ENCODE peak calls at places on chromosomes 16 and 17, in eight cellular contexts. G, M, W, Q, R, Z, D and X are unnamed samples. For H3K4me1, the result is how much of the 10 kb centered on the place peaks cover.

GRCh38 chr17:30433514-30433913 is 43.7 kb upstream of the GOSR1 start:
- DNase-seq in R (no peak), G (no peak), Q (no peak), Z (peak), D (no peak), W (no peak), M (no peak), X (no peak)

GRCh38 chr17:78929908-78930775 is 5.0 kb upstream of the TIMP2 start:
- DNase-seq in R (no peak), D (no peak), M (no peak), Q (no peak), G (no peak), W (no peak), Z (no peak), X (no peak)

GRCh38 chr16:20409398-20410152 is at the start of gene ACSM5:
- DNase-seq in R (no peak), D (no peak), Q (peak), Z (no peak), G (no peak), W (no peak), M (no peak), X (no peak)

GRCh38 chr16:23504453-23505179 is 5.7 kb downstream of the GGA2 start:
- DNase-seq in W (no peak), Q (peak), R (peak), M (peak), G (no peak), D (peak), Z (no peak), X (peak)

GRCh38 chr16:8505327-8505991 is 84.9 kb downstream of the TMEM114 start:
- DNase-seq in D (no peak), G (no peak), Z (peak), M (no peak), Q (peak), R (no peak), W (no peak), X (no peak)

GRCh38 chr16:50570354-50570753 is 22.2 kb downstream of the NKD1 start:
- DNase-seq in Z (no peak), Q (no peak), M (no peak), G (no peak), R (no peak), D (no peak), W (no peak), X (no peak)

GRCh38 chr16:30185683-30186421 is 2.5 kb downstream of the CORO1A start:
- DNase-seq in G (no peak), Q (no peak), D (no peak), R (peak), W (no peak), Z (peak), M (no peak), X (peak)

GRCh38 chr16:65353183-65353582 is 231.3 kb upstream of the CDH11 start:
- DNase-seq in G (no peak), Z (no peak), W (no peak), R (no peak), Q (no peak), M (no peak), D (no peak), X (no peak)

GRCh38 chr17:35804658-35805192 is 4.6 kb upstream of the TAF15 start:
- DNase-seq in W (peak), Q (peak), Z (peak), D (no peak), M (peak), G (no peak), R (no peak), X (peak)

DNA sequence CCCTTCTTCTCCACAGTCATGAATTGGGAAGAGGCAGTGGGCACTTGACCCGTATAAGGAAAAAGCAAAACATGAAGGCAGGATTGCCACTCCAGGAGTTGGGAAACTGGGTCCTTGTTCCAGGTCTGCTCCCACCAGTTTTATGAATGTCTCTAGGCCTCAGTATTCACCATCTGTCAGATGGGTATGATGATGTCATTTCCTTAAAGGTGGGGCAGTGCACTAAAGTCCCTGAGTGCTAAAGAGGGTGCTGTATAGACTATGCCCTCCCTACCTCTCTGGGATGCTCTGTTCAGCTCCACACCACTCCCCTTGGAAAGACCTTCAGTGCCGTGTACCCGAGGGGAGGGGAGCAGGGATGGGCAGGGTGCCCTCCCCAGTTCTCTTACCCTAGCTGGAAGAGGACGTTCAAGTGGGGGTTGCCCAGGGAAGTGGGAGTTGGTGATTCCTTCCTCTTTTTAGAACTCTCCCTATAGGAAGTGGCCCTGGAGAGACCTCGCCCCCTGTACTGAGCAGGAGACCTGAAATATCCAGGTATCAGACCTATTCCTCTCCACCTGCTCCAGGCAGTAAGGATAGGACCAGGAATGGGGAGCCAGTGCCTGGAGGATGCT is 2.2 kb downstream of the LASP1 start:
- DNase-seq in W (no peak), Q (no peak), M (no peak), Z (peak), R (no peak), G (no peak), D (no peak), X (no peak)
- H3K4me1 ChIP-seq in W (under half), Q (under half), M (under half), Z (under half), R (under half), G (under half), D (under half), X (half or more)

DNA sequence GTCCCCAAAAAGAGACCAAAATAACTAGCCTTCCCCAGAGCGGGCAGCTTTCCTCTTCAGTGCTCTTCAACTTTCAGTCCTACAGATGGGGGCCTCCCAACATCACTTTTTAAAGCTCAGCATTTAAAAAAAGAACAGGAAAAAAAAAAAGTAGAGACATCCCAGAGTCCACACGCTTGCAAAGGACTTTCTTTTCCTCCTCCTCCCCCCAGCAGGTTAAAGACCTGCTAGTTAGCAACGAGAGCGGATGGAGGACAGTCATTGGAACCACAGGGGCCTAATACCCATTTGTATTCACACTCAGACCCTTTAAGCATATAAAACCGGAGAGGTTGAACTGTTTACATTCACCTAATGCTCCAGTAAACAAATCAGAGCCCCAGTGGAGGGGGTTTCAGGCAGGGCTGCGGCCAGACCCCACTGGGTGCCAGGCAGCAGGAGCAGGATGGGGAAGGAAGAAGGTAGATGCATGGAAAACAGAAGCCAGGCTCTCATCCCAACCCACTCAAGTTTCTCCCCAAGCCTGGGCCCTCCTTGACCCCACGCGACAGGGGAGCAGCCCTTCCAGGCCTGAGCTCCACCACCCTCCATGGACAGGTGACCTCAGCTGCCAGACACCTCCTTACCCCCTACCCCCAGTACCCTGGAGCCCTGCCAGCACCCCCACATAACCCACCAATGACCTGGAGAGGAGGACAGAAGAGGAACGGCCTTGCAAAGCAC is 15.2 kb downstream of the ZFHX3 start:
- DNase-seq in G (no peak), W (no peak), D (no peak), R (no peak), Z (no peak), M (no peak), Q (peak), X (no peak)
- H3K4me1 ChIP-seq in G (under half), W (under half), D (under half), R (under half), Z (under half), M (under half), Q (under half), X (under half)

GRCh38 chr16:9911989-9912388 is 270.2 kb downstream of the GRIN2A start:
- DNase-seq in Z (no peak), D (no peak), M (no peak), Q (no peak), R (no peak), W (no peak), G (no peak), X (no peak)

GRCh38 chr16:9908613-9909012 is 273.6 kb downstream of the GRIN2A start:
- DNase-seq in Z (no peak), Q (no peak), G (no peak), D (no peak), R (no peak), W (no peak), M (no peak), X (no peak)

GRCh38 chr16:9913604-9914330 is 268.5 kb downstream of the GRIN2A start:
- DNase-seq in D (no peak), Q (no peak), R (no peak), Z (no peak), W (no peak), G (no peak), M (no peak), X (no peak)

GRCh38 chr16:9909072-9909471 is 273.2 kb downstream of the GRIN2A start:
- DNase-seq in R (no peak), D (no peak), Q (no peak), M (no peak), W (no peak), G (no peak), Z (no peak), X (no peak)

DNA sequence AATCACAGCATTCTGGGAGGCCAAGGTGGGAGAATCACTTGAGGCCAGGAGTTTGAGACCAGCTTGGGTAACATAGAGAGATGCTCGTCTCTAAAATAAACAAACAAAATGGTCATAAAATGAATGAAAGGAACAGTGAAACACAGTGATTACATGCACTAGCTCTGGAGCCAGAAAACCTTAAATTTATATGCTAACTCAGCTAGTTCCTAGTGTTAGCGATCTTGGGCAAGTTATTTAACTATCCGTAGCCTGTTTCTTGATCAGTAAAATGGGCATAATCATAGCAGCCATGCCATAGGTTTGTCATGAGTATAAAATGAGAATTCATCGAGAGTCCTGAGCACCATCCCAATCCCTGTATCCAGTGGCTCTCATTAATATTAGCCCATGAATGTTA is 271.0 kb downstream of the GRIN2A start:
- DNase-seq in Z (no peak), M (no peak), W (no peak), G (no peak), R (no peak), Q (no peak), D (no peak), X (no peak)
- H3K4me1 ChIP-seq in Z (under half), M (under half), W (under half), G (under half), R (under half), Q (under half), D (under half), X (under half)

GRCh38 chr17:81143717-81144422 is 21.4 kb upstream of the PVALEF start:
- DNase-seq in W (no peak), Q (no peak), Z (no peak), R (no peak), G (no peak), D (no peak), M (no peak), X (no peak)

GRCh38 chr17:81143200-81143527 is 22.1 kb upstream of the PVALEF start:
- DNase-seq in Z (no peak), G (no peak), W (no peak), M (no peak), R (no peak), D (no peak), Q (no peak), X (no peak)

GRCh38 chr17:81147701-81148100 is 17.6 kb upstream of the PVALEF start:
- DNase-seq in W (no peak), Z (no peak), D (no peak), M (no peak), R (no peak), G (no peak), Q (no peak), X (no peak)

GRCh38 chr17:81142301-81143199 is 22.8 kb upstream of the PVALEF start:
- DNase-seq in R (peak), Z (peak), M (peak), G (peak), Q (peak), W (peak), D (peak), X (peak)

GRCh38 chr17:81144423-81144781 is 20.9 kb upstream of the PVALEF start:
- DNase-seq in R (no peak), D (no peak), M (no peak), Z (no peak), Q (no peak), G (no peak), W (no peak), X (no peak)
- H3K4me1 ChIP-seq in R (under half), D (under half), M (under half), Z (under half), Q (under half), G (under half), W (under half), X (under half)

GRCh38 chr17:52482271-52482670 is 323.8 kb upstream of the CA10 start:
- DNase-seq in D (no peak), M (no peak), R (no peak), Z (no peak), W (no peak), Q (no peak), G (no peak), X (no peak)
- H3K4me1 ChIP-seq in D (under half), M (under half), R (under half), Z (under half), W (under half), Q (under half), G (under half), X (under half)

GRCh38 chr17:80051681-80052080 is 15.2 kb downstream of the CCDC40 start:
- DNase-seq in W (no peak), G (no peak), Z (no peak), Q (no peak), M (no peak), D (no peak), R (no peak), X (no peak)
- H3K4me1 ChIP-seq in W (under half), G (under half), Z (under half), Q (under half), M (under half), D (under half), R (under half), X (under half)

DNA sequence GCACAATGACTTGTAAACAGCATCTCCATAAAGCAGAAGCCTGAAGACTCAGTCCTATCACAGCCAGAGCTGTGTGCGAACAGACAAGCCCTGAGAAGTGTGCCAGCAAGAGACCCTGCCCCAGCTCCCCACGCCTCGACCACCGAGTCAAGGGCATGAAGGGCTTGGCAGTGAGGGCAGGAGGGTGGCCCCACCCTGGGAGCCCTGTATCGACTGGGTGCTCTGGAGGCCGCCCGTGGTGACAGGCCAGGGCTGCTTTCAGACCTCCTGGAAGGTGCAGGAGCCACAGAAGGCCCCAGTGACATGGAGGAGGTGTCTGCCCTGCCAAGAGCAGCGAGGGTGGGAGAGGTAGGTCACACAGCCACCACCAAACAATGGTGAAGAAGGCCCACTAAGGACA is 103.6 kb downstream of the ANKRD11 start:
- DNase-seq in Q (no peak), W (no peak), M (no peak), D (no peak), R (no peak), Z (no peak), G (no peak), X (no peak)
- H3K4me1 ChIP-seq in Q (under half), W (under half), M (under half), D (under half), R (under half), Z (under half), G (under half), X (under half)